ENCODE peak calls at places on chromosomes 12 and 14, in four cellular contexts. One of them, this sample, is unnamed.

GRCh38 chr12:85575115-85576096 is 260.8 kb downstream of the RASSF9 start:
- DNase-seq in stomach: peak
- DNase-seq in A549: peak
- DNase-seq in sigmoid colon: no peak
- DNase-seq in this sample: peak

GRCh38 chr14:64718762-64719161 is 14.5 kb downstream of the PLEKHG3 start:
- DNase-seq in A549: no peak
- DNase-seq in sigmoid colon: peak
- DNase-seq in stomach: no peak
- DNase-seq in this sample: no peak

GRCh38 chr12:132729541-132730320 is 19.1 kb downstream of the PGAM5 start:
- DNase-seq in A549: peak
- DNase-seq in stomach: no peak
- DNase-seq in sigmoid colon: no peak
- DNase-seq in this sample: peak

GRCh38 chr12:27653661-27654060 is 42.6 kb upstream of the REP15 start:
- DNase-seq in A549: no peak
- DNase-seq in stomach: no peak
- DNase-seq in sigmoid colon: no peak
- DNase-seq in this sample: no peak

GRCh38 chr12:54981796-54982195 is 2.8 kb downstream of the TESPA1 start:
- DNase-seq in stomach: no peak
- DNase-seq in sigmoid colon: no peak
- DNase-seq in A549: no peak
- DNase-seq in this sample: no peak

GRCh38 chr14:99262977-99263448 is 9.0 kb downstream of the BCL11B start:
- DNase-seq in sigmoid colon: no peak
- DNase-seq in A549: no peak
- DNase-seq in stomach: no peak
- DNase-seq in this sample: no peak

GRCh38 chr12:62123721-62124203 is 136.4 kb upstream of the USP15 start:
- DNase-seq in sigmoid colon: no peak
- DNase-seq in stomach: peak
- DNase-seq in A549: peak
- DNase-seq in this sample: peak

GRCh38 chr12:122003646-122004611 is 17.8 kb upstream of the BCL7A start:
- DNase-seq in stomach: no peak
- DNase-seq in A549: no peak
- DNase-seq in sigmoid colon: no peak
- DNase-seq in this sample: no peak

GRCh38 chr12:70535896-70536374 is 101.3 kb downstream of the PTPRB start:
- DNase-seq in A549: no peak
- DNase-seq in stomach: no peak
- DNase-seq in sigmoid colon: peak
- DNase-seq in this sample: no peak

GRCh38 chr14:56794557-56795283 is 15.6 kb downstream of the OTX2 start:
- DNase-seq in stomach: no peak
- DNase-seq in A549: no peak
- DNase-seq in sigmoid colon: no peak
- DNase-seq in this sample: no peak

GRCh38 chr14:39469094-39469710 is 37.0 kb upstream of the FBXO33 start:
- DNase-seq in stomach: no peak
- DNase-seq in A549: peak
- DNase-seq in sigmoid colon: no peak
- DNase-seq in this sample: no peak

GRCh38 chr12:90399317-90399716 is 555.7 kb downstream of the CCER1 start:
- DNase-seq in stomach: no peak
- DNase-seq in A549: no peak
- DNase-seq in sigmoid colon: no peak
- DNase-seq in this sample: no peak

GRCh38 chr14:97185186-97185585 is 388.0 kb downstream of the VRK1 start:
- DNase-seq in sigmoid colon: no peak
- DNase-seq in stomach: no peak
- DNase-seq in A549: peak
- DNase-seq in this sample: no peak

GRCh38 chr12:125149160-125150108 is 84.2 kb downstream of the AACS start:
- DNase-seq in sigmoid colon: no peak
- DNase-seq in stomach: peak
- DNase-seq in A549: no peak
- DNase-seq in this sample: no peak

GRCh38 chr12:95653761-95654546 is 102.7 kb upstream of the USP44 start:
- DNase-seq in A549: peak
- DNase-seq in sigmoid colon: no peak
- DNase-seq in stomach: no peak
- DNase-seq in this sample: no peak

GRCh38 chr12:65999564-66000280 is 130.8 kb downstream of the LLPH start:
- DNase-seq in stomach: no peak
- DNase-seq in A549: no peak
- DNase-seq in sigmoid colon: no peak
- DNase-seq in this sample: no peak

GRCh38 chr14:93135399-93135798 is 19.7 kb upstream of the ITPK1 start:
- DNase-seq in sigmoid colon: no peak
- DNase-seq in A549: no peak
- DNase-seq in stomach: peak
- DNase-seq in this sample: no peak

GRCh38 chr14:93136009-93136408 is 20.3 kb upstream of the ITPK1 start:
- DNase-seq in A549: no peak
- DNase-seq in sigmoid colon: no peak
- DNase-seq in stomach: no peak
- DNase-seq in this sample: no peak

GRCh38 chr14:93133476-93133875 is 17.8 kb upstream of the ITPK1 start:
- DNase-seq in sigmoid colon: peak
- DNase-seq in stomach: no peak
- DNase-seq in A549: no peak
- DNase-seq in this sample: no peak

GRCh38 chr14:93128785-93129459 is 13.2 kb upstream of the ITPK1 start:
- DNase-seq in sigmoid colon: no peak
- DNase-seq in stomach: no peak
- DNase-seq in A549: no peak
- DNase-seq in this sample: no peak

GRCh38 chr14:93132472-93133065 is 16.8 kb upstream of the ITPK1 start:
- DNase-seq in sigmoid colon: no peak
- DNase-seq in A549: peak
- DNase-seq in stomach: peak
- DNase-seq in this sample: peak
- TF ChIP-seq EP300 in sigmoid colon: no peak
- TF ChIP-seq EP300 in A549: no peak
- TF ChIP-seq EP300 in stomach: no peak
- TF ChIP-seq EP300 in this sample: no peak

GRCh38 chr14:54566410-54567223 is at the start of gene SAMD4A:
- DNase-seq in A549: peak
- DNase-seq in stomach: peak
- DNase-seq in sigmoid colon: peak
- DNase-seq in this sample: peak

GRCh38 chr14:54566152-54566409 is 847 bp upstream of the SAMD4A start:
- DNase-seq in stomach: no peak
- DNase-seq in A549: no peak
- DNase-seq in sigmoid colon: no peak
- DNase-seq in this sample: no peak

GRCh38 chr14:54564071-54564798 is 2.7 kb upstream of the SAMD4A start:
- DNase-seq in sigmoid colon: no peak
- DNase-seq in A549: peak
- DNase-seq in stomach: no peak
- DNase-seq in this sample: peak

GRCh38 chr14:54564799-54565235 is 2.1 kb upstream of the SAMD4A start:
- DNase-seq in stomach: no peak
- DNase-seq in sigmoid colon: peak
- DNase-seq in A549: peak
- DNase-seq in this sample: no peak

GRCh38 chr14:54565236-54566151 is 1.4 kb upstream of the SAMD4A start:
- DNase-seq in A549: peak
- DNase-seq in stomach: peak
- DNase-seq in sigmoid colon: peak
- DNase-seq in this sample: peak
- TF ChIP-seq EP300 in A549: no peak
- TF ChIP-seq EP300 in stomach: no peak
- TF ChIP-seq EP300 in sigmoid colon: no peak
- TF ChIP-seq EP300 in this sample: no peak

DNA sequence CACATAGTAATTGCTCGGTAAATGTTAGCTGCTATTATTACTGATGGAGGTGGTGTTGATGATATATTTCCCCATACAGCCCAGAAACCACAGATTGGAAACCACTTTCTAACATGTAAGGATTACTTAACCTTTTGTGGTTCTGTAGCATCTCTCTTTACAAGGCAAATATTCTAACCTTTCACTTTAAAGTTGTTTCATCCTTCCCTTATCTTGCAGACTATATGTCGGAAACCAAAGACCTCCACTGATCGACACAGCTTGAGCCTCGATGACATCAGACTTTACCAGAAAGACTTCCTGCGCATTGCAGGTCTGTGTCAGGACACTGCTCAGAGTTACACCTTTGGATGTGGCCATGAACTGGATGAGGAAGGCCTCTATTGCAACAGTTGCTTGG is 75.8 kb downstream of the FRMD6 start:
- DNase-seq in stomach: no peak
- DNase-seq in sigmoid colon: no peak
- DNase-seq in A549: no peak
- DNase-seq in this sample: no peak
- TF ChIP-seq EP300 in stomach: no peak
- TF ChIP-seq EP300 in sigmoid colon: no peak
- TF ChIP-seq EP300 in A549: no peak
- TF ChIP-seq EP300 in this sample: no peak

DNA sequence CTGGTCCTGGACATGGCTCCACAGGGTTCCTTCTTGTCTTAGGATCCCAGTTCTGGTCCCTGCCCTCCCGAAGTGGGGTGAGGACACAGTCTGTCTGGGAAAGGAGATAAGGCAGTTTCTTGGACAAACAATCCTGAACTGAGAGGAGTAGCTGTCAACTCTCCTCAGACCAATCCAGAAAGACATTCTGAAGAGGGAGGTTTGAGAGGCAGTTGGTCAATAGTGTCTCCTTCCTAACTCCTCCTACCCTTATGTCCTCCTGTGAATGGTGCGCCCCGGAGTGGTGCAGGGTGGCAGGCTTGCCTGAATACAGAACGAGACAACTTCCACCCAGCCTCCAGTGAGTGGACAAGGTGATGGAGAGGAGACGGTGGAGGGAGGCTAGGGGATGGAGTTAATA is 15.4 kb upstream of the ASIC1 start:
- DNase-seq in A549: no peak
- DNase-seq in sigmoid colon: no peak
- DNase-seq in stomach: no peak
- DNase-seq in this sample: no peak
- TF ChIP-seq EP300 in A549: no peak
- TF ChIP-seq EP300 in sigmoid colon: no peak
- TF ChIP-seq EP300 in stomach: no peak
- TF ChIP-seq EP300 in this sample: no peak

This sample was measured in SK-N-SH.